ENCODE peak calls at places on chromosomes 13 and 19, in six cellular contexts. F is stomach, Y is A549, O is heart left ventricle, C is suprapubic skin, V is breast epithelium. U is an unnamed sample.

GRCh38 chr13:107271226-107271625 is 703.3 kb upstream of the ARGLU1 start:
- DNase-seq in F (no peak), Y (no peak), O (peak), C (no peak), V (no peak), U (no peak)

GRCh38 chr13:113489549-113490495 is 689 bp downstream of the DCUN1D2 start:
- DNase-seq in F (peak), Y (peak), O (no peak), C (no peak), V (no peak), U (peak)

GRCh38 chr19:50402544-50403301 is 16.0 kb upstream of the SPIB start:
- DNase-seq in F (no peak), Y (no peak), O (no peak), C (no peak), V (no peak), U (no peak)

GRCh38 chr13:41061914-41062837 is 867 bp downstream of the WBP4 start:
- DNase-seq in F (no peak), Y (peak), O (no peak), C (no peak), V (no peak), U (no peak)

GRCh38 chr13:29464105-29464679 is 131.3 kb downstream of the SLC7A1 start:
- DNase-seq in F (no peak), Y (no peak), O (peak), C (no peak), V (no peak), U (no peak)

GRCh38 chr13:19658831-19659230 is 25.4 kb downstream of the MPHOSPH8 start:
- DNase-seq in F (no peak), Y (no peak), O (no peak), C (no peak), V (no peak), U (no peak)

GRCh38 chr13:81148822-81149221 is 807.9 kb upstream of the SPRY2 start:
- DNase-seq in F (no peak), Y (no peak), O (no peak), C (no peak), V (no peak), U (no peak)

GRCh38 chr13:20977394-20977793 is 74.8 kb upstream of the XPO4 start:
- DNase-seq in F (no peak), Y (no peak), O (no peak), C (no peak), V (no peak), U (no peak)

GRCh38 chr19:36009220-36009619 is 607 bp upstream of the SYNE4 start:
- DNase-seq in F (peak), Y (peak), O (peak), C (no peak), V (peak), U (no peak)

GRCh38 chr13:72384879-72385278 is 342.6 kb downstream of the MZT1 start:
- DNase-seq in F (no peak), Y (no peak), O (no peak), C (no peak), V (no peak), U (no peak)

GRCh38 chr19:7578127-7578526 is 17.5 kb upstream of the CAMSAP3 start:
- DNase-seq in F (no peak), Y (no peak), O (no peak), C (no peak), V (no peak), U (no peak)

GRCh38 chr19:47228168-47228936 is 2.6 kb downstream of the BBC3 start:
- DNase-seq in F (peak), Y (peak), O (peak), C (no peak), V (peak), U (no peak)

GRCh38 chr19:47225746-47226425 is 5.1 kb downstream of the BBC3 start:
- DNase-seq in F (peak), Y (peak), O (peak), C (peak), V (peak), U (peak)

GRCh38 chr19:47228937-47229673 is 1.9 kb downstream of the BBC3 start:
- DNase-seq in F (no peak), Y (no peak), O (no peak), C (no peak), V (peak), U (no peak)

GRCh38 chr19:47226426-47227346 is 4.3 kb downstream of the BBC3 start:
- DNase-seq in F (peak), Y (peak), O (peak), C (peak), V (peak), U (peak)

DNA sequence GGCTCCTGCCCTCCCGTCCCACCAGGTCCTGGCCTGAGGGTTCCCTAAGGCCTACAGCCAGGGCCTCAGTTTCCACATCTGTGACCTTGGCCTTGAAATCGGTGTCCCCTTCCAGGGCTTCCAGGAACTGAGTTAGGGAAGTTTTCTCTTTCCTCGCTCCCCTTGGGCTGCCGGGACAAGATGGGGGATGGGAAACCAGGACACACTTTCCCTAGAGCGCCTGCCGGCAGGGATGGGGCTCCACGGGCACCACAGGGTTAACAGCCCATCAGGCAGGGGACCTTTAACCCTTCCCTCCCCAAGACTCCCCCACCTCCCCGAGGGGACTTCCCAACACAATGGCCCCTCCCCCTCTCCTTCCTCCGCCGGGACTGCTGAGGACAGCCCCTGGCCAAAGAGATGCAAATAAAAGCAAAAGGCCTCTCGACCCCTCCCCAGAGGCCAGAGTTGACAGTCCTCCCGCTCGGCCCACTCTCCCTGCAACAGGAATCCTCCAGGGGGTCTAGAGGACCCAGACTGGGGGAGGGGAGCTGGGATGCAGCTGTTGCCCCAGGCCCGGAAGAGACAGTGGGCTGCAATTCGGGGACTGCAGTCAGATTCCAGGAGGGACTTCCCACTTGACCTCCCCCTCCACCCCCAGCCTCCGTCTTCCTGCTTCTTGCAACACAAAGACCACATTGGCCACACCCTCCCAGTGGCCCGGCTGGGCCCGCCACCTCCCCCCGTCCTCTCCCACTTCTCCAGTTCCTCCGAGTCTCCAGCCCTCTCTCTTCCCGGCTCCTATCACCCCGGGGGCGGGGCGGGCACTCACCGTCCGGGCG is 3.4 kb downstream of the BBC3 start:
- DNase-seq in F (peak), Y (peak), O (peak), C (peak), V (peak), U (peak)
- TF ChIP-seq POLR2A in F (no peak), Y (peak), O (no peak), C (no peak), V (peak), U (no peak)

GRCh38 chr19:48713864-48714755 is 5.4 kb downstream of the MAMSTR start:
- DNase-seq in F (peak), Y (peak), O (peak), C (peak), V (peak), U (peak)
- TF ChIP-seq CTCF in F (no peak), Y (no peak), O (no peak), C (no peak), V (no peak), U (no peak)

GRCh38 chr19:4444765-4445741 is 12.5 kb downstream of the UBXN6 start:
- DNase-seq in F (no peak), Y (no peak), O (no peak), C (no peak), V (no peak), U (no peak)

GRCh38 chr19:4447327-4448146 is 10.1 kb downstream of the UBXN6 start:
- DNase-seq in F (no peak), Y (no peak), O (no peak), C (no peak), V (no peak), U (no peak)

GRCh38 chr19:4446801-4447200 is 10.8 kb downstream of the UBXN6 start:
- DNase-seq in F (no peak), Y (no peak), O (no peak), C (no peak), V (no peak), U (no peak)

GRCh38 chr19:4443966-4444764 is 13.4 kb downstream of the UBXN6 start:
- DNase-seq in F (no peak), Y (no peak), O (no peak), C (no peak), V (no peak), U (no peak)

DNA sequence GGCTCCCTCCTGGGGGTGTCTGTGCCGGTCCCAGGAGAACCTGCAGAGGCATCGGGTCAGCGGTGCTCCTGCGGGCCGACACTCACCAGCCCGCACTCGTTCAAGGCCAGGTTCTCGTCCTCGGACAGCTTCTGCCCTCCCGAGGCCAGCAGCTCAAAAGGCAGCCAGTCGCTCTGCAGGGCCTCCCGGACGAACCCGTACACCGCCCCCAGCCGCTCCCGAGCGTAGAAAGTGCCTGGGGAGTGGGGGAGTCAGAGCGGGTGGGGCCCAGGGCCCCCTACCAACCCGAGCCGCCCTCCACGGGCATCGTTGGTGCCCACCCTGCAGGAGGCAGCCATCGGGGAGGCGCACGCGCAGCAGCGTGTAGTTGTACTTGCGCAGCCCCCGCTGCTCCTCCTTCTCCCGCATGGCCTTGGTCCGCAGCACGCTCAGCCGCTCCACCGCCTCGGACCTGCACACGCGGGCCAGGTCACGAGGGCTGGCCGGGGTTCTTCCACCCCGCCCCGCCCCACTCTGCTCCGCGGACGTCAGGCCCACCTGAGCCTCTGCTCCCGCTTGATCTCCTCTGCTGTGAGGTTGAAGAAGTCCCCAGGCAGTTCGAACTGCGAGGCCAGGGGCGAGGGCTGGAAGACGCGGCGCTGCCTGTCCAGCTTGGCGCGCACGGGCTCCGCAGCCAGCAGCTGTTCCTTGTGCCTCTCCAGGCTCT is 11.5 kb downstream of the UBXN6 start:
- DNase-seq in F (no peak), Y (no peak), O (no peak), C (no peak), V (no peak), U (no peak)
- TF ChIP-seq POLR2A in F (no peak), Y (no peak), O (no peak), C (no peak), V (no peak), U (no peak)

DNA sequence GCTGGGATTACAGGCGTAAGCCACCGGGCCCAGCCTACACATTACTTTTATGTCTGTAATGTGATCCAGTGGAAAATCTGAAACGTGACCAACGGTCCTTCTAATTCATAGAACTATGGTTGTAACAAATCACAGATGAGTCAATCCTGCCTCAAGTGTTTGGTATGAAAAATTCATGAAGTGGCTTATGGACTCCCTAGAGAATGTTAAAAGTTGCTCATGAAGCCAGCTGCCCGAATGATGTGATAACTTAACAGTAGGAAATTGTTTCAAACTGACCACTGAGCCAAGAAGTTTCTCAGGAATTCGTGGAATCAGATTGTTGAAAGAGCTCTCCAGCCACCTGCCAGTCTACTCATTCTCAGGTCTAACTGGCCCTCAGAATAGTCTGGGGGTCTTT is 59.4 kb upstream of the FARP1 start:
- DNase-seq in F (no peak), Y (no peak), O (no peak), C (no peak), V (no peak), U (no peak)
- TF ChIP-seq CTCF in F (no peak), Y (no peak), O (no peak), C (no peak), V (no peak), U (no peak)

GRCh38 chr19:2458054-2458453 is 1.3 kb upstream of the LMNB2 start:
- DNase-seq in F (no peak), Y (no peak), O (no peak), C (no peak), V (no peak), U (no peak)

GRCh38 chr19:2464389-2464788 is 7.6 kb upstream of the LMNB2 start:
- DNase-seq in F (no peak), Y (no peak), O (no peak), C (no peak), V (no peak), U (no peak)

GRCh38 chr19:2462635-2463421 is 6.1 kb upstream of the LMNB2 start:
- DNase-seq in F (peak), Y (no peak), O (peak), C (peak), V (peak), U (peak)

GRCh38 chr19:2460245-2460644 is 3.5 kb upstream of the LMNB2 start:
- DNase-seq in F (no peak), Y (no peak), O (no peak), C (no peak), V (no peak), U (no peak)

GRCh38 chr19:2461751-2462634 is 5.2 kb upstream of the LMNB2 start:
- DNase-seq in F (peak), Y (no peak), O (peak), C (no peak), V (no peak), U (no peak)
- TF ChIP-seq POLR2A in F (no peak), Y (no peak), O (no peak), C (no peak), V (no peak), U (no peak)

GRCh38 chr19:45420871-45421270 is 2.8 kb downstream of the ERCC1 start:
- DNase-seq in F (no peak), Y (no peak), O (no peak), C (no peak), V (no peak), U (no peak)
- TF ChIP-seq CTCF in F (no peak), Y (no peak), O (no peak), C (no peak), V (no peak), U (no peak)

GRCh38 chr13:99501135-99501951 is at the start of gene TM9SF2:
- DNase-seq in F (peak), Y (peak), O (peak), C (peak), V (peak), U (peak)
- TF ChIP-seq POLR2A in F (peak), Y (peak), O (no peak), C (no peak), V (peak), U (peak)